ENCODE peak calls at places on chromosomes 7 and 10, in four cellular contexts. One of them, this sample, is unnamed.
A peak's percentile ranks its signal among the peaks of the same experiment; 100 is the strongest.

GRCh38 chr7:12655161-12655560 is 32.3 kb upstream of the ARL4A start:
- DNase-seq in K562: no peak
- DNase-seq in HL-60: no peak
- DNase-seq in GM12878: no peak
- DNase-seq in this sample: no peak

GRCh38 chr7:7719235-7719634 is 828 bp upstream of the RPA3 start:
- DNase-seq in HL-60: peak; percentile 29
- DNase-seq in GM12878: peak; percentile 77
- DNase-seq in K562: no peak
- DNase-seq in this sample: peak; percentile 32

GRCh38 chr7:134004829-134005505 is 122.2 kb upstream of the LRGUK start:
- DNase-seq in K562: peak; percentile 29
- DNase-seq in GM12878: no peak
- DNase-seq in HL-60: no peak
- DNase-seq in this sample: no peak

GRCh38 chr7:157752832-157753291 is 416.1 kb downstream of the DNAJB6 start:
- DNase-seq in GM12878: no peak
- DNase-seq in K562: no peak
- DNase-seq in HL-60: no peak
- DNase-seq in this sample: no peak

GRCh38 chr10:74437822-74438221 is 286.8 kb downstream of the ADK start:
- DNase-seq in HL-60: no peak
- DNase-seq in K562: no peak
- DNase-seq in GM12878: no peak
- DNase-seq in this sample: no peak

GRCh38 chr7:23445326-23445725 is 25.0 kb downstream of the IGF2BP3 start:
- DNase-seq in HL-60: no peak
- DNase-seq in GM12878: no peak
- DNase-seq in K562: no peak
- DNase-seq in this sample: no peak

GRCh38 chr10:61975107-61975932 is 73.8 kb downstream of the ARID5B start:
- DNase-seq in GM12878: no peak
- DNase-seq in K562: no peak
- DNase-seq in HL-60: no peak
- DNase-seq in this sample: no peak

GRCh38 chr10:79193694-79194382 is 125.1 kb downstream of the ZMIZ1 start:
- DNase-seq in HL-60: no peak
- DNase-seq in GM12878: no peak
- DNase-seq in K562: no peak
- DNase-seq in this sample: no peak

GRCh38 chr10:110260746-110261477 is 43.8 kb downstream of the SMNDC1 start:
- DNase-seq in GM12878: no peak
- DNase-seq in K562: no peak
- DNase-seq in HL-60: no peak
- DNase-seq in this sample: no peak

GRCh38 chr10:69668722-69669121 is 38.7 kb downstream of the FAM241B start:
- DNase-seq in GM12878: no peak
- DNase-seq in HL-60: no peak
- DNase-seq in K562: no peak
- DNase-seq in this sample: no peak

GRCh38 chr10:23202736-23203135 is 10.6 kb downstream of the PTF1A start:
- DNase-seq in HL-60: no peak
- DNase-seq in K562: no peak
- DNase-seq in GM12878: no peak
- DNase-seq in this sample: no peak

GRCh38 chr10:84510121-84510520 is 181.7 kb downstream of the CCSER2 start:
- DNase-seq in HL-60: no peak
- DNase-seq in GM12878: no peak
- DNase-seq in K562: no peak
- DNase-seq in this sample: no peak

GRCh38 chr10:66322261-66322660 is 603.6 kb upstream of the LRRTM3 start:
- DNase-seq in K562: no peak
- DNase-seq in HL-60: no peak
- DNase-seq in GM12878: no peak
- DNase-seq in this sample: no peak

GRCh38 chr7:121394709-121395140 is 1.4 kb downstream of the FAM3C start:
- DNase-seq in GM12878: no peak
- DNase-seq in K562: no peak
- DNase-seq in HL-60: no peak
- DNase-seq in this sample: no peak

GRCh38 chr10:110527731-110528171 is 30.0 kb downstream of the DUSP5 start:
- DNase-seq in HL-60: no peak
- DNase-seq in K562: no peak
- DNase-seq in GM12878: no peak
- DNase-seq in this sample: no peak

GRCh38 chr7:47619806-47620205 is 37.9 kb upstream of the TNS3 start:
- DNase-seq in GM12878: no peak
- DNase-seq in HL-60: no peak
- DNase-seq in K562: no peak
- DNase-seq in this sample: no peak

GRCh38 chr7:47622586-47622945 is 40.7 kb upstream of the TNS3 start:
- DNase-seq in HL-60: no peak
- DNase-seq in K562: no peak
- DNase-seq in GM12878: no peak
- DNase-seq in this sample: no peak

GRCh38 chr7:47622946-47623640 is 41.2 kb upstream of the TNS3 start:
- DNase-seq in K562: no peak
- DNase-seq in HL-60: no peak
- DNase-seq in GM12878: no peak
- DNase-seq in this sample: no peak

GRCh38 chr7:47621347-47621746 is 39.4 kb upstream of the TNS3 start:
- DNase-seq in GM12878: no peak
- DNase-seq in HL-60: no peak
- DNase-seq in K562: no peak
- DNase-seq in this sample: no peak

GRCh38 chr7:47621985-47622561 is 40.2 kb upstream of the TNS3 start:
- DNase-seq in GM12878: no peak
- DNase-seq in HL-60: no peak
- DNase-seq in K562: no peak
- DNase-seq in this sample: no peak
- TF ChIP-seq POLR2AphosphoS5 in GM12878: no peak
- TF ChIP-seq POLR2AphosphoS5 in HL-60: no peak
- TF ChIP-seq POLR2AphosphoS5 in K562: no peak
- TF ChIP-seq POLR2AphosphoS5 in this sample: no peak

DNA sequence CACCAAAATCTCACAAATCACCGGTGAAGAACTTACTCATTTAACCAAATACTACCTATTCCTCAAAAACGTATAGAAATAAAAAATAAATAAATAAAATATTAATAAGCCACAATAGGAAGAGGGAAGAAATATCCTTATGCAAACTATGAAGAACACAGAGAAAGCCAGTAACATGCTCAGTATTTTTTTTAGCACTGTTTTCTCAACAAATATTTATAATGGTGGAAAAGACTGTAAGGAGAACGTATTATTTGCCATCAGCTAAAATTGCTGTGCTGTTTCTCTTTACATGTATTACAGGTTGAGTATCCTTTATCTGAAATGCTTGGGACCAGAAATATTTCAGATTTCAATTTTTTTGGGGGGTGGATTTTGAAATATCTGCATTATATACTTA is 21.0 kb downstream of the KIAA1217 start:
- DNase-seq in HL-60: no peak
- DNase-seq in K562: no peak
- DNase-seq in GM12878: no peak
- DNase-seq in this sample: no peak
- TF ChIP-seq SPI1 in HL-60: no peak
- TF ChIP-seq SPI1 in K562: no peak
- TF ChIP-seq SPI1 in GM12878: no peak
- TF ChIP-seq SPI1 in this sample: no peak

GRCh38 chr7:57343901-57344622 is 105.9 kb upstream of the ZNF716 start:
- DNase-seq in GM12878: no peak
- DNase-seq in K562: no peak
- DNase-seq in HL-60: no peak
- DNase-seq in this sample: no peak

GRCh38 chr7:57342954-57343353 is 107.0 kb upstream of the ZNF716 start:
- DNase-seq in K562: no peak
- DNase-seq in HL-60: no peak
- DNase-seq in GM12878: no peak
- DNase-seq in this sample: no peak

GRCh38 chr7:57354195-57354594 is 95.8 kb upstream of the ZNF716 start:
- DNase-seq in K562: no peak
- DNase-seq in HL-60: no peak
- DNase-seq in GM12878: no peak
- DNase-seq in this sample: no peak

GRCh38 chr7:57344957-57345356 is 105.0 kb upstream of the ZNF716 start:
- DNase-seq in K562: no peak
- DNase-seq in GM12878: no peak
- DNase-seq in HL-60: no peak
- DNase-seq in this sample: no peak

DNA sequence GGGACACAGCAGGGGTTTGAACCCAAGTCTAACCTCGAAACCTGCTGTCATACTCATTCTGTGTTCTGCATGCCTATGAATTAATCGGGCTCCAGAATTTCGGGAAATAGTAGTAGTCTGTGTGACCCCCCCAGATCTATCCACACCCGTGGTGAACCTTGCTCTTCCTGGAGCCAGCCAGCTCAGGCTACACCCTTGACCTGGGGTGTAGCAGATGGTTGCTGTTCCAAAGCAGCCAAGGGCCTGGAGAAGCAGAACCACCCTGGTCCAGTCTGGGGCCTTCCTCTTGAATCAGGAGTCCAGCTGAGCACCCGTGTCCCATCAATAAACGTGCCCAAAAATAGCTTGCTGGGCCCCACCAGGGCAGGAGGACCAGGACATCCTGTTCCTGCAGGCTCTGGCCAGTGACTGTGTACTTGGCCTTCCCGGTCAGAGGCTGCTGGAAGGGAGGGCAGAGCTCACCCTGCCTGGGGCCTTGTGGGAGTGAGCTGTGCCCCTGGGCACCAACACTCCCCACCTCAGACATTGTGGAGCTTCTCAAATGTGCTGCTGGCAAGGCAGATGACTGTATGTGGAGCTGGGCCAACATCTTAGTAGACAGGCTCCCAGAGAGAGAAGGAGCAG is 101.2 kb upstream of the ZNF716 start:
- DNase-seq in GM12878: no peak
- DNase-seq in HL-60: no peak
- DNase-seq in K562: no peak
- DNase-seq in this sample: no peak
- TF ChIP-seq POLR2AphosphoS5 in GM12878: no peak
- TF ChIP-seq POLR2AphosphoS5 in HL-60: no peak
- TF ChIP-seq POLR2AphosphoS5 in K562: no peak
- TF ChIP-seq POLR2AphosphoS5 in this sample: no peak

GRCh38 chr7:22296265-22296566 is 60.7 kb downstream of the RAPGEF5 start:
- DNase-seq in GM12878: no peak
- DNase-seq in K562: no peak
- DNase-seq in HL-60: no peak
- DNase-seq in this sample: no peak
- TF ChIP-seq SPI1 in GM12878: no peak
- TF ChIP-seq SPI1 in K562: no peak
- TF ChIP-seq SPI1 in HL-60: no peak
- TF ChIP-seq SPI1 in this sample: no peak

GRCh38 chr7:158910254-158911053 is 54.1 kb downstream of the DYNC2I1 start:
- DNase-seq in GM12878: no peak
- DNase-seq in K562: peak; percentile 57
- DNase-seq in HL-60: no peak
- DNase-seq in this sample: no peak
- TF ChIP-seq POLR2AphosphoS5 in GM12878: no peak
- TF ChIP-seq POLR2AphosphoS5 in K562: no peak
- TF ChIP-seq POLR2AphosphoS5 in HL-60: no peak
- TF ChIP-seq POLR2AphosphoS5 in this sample: no peak

GRCh38 chr7:124074007-124074406 is 41.1 kb upstream of the TMEM229A start:
- DNase-seq in K562: no peak
- DNase-seq in HL-60: no peak
- DNase-seq in GM12878: no peak
- DNase-seq in this sample: no peak
- TF ChIP-seq SPI1 in K562: no peak
- TF ChIP-seq SPI1 in HL-60: no peak
- TF ChIP-seq SPI1 in GM12878: no peak
- TF ChIP-seq SPI1 in this sample: no peak

This sample was measured in GM12891.